ENCODE peak calls at places on chromosomes 11 and 22, in five cellular contexts. A is neural progenitor cell, T is LNCaP clone FGC, S is AG10803, P is mucosa of descending colon. G is an unnamed sample.

GRCh38 chr11:9664276-9665171 is 647 bp downstream of the SWAP70 start:
- DNase-seq in A (peak; percentile 37), T (no peak), S (peak; percentile 62), P (peak; percentile 60), G (peak; percentile 22)

GRCh38 chr11:66861774-66862558 is 5.1 kb downstream of the LRFN4 start:
- DNase-seq in A (no peak), T (no peak), S (no peak), P (peak; percentile 49), G (no peak)

GRCh38 chr11:31767066-31767465 is 44.1 kb downstream of the PAX6 start:
- DNase-seq in A (no peak), T (no peak), S (no peak), P (no peak), G (no peak)

GRCh38 chr11:72735495-72736027 is 16.6 kb downstream of the ARAP1 start:
- DNase-seq in A (no peak), T (no peak), S (peak; percentile 48), P (no peak), G (no peak)

GRCh38 chr11:68454767-68455166 is 5.8 kb upstream of the PPP6R3 start:
- DNase-seq in A (peak; percentile 21), T (no peak), S (no peak), P (no peak), G (no peak)

GRCh38 chr11:114215871-114216803 is 80.1 kb upstream of the NNMT start:
- DNase-seq in A (no peak), T (no peak), S (no peak), P (no peak), G (no peak)

GRCh38 chr22:36327922-36328551 is 59.7 kb downstream of the MYH9 start:
- DNase-seq in A (no peak), T (no peak), S (peak; percentile 50), P (no peak), G (no peak)

GRCh38 chr22:48476599-48476998 is 1351.1 kb downstream of the BRD1 start:
- DNase-seq in A (no peak), T (no peak), S (no peak), P (no peak), G (no peak)

GRCh38 chr22:45584121-45584570 is 81.5 kb downstream of the FBLN1 start:
- DNase-seq in A (no peak), T (no peak), S (peak; percentile 93), P (no peak), G (no peak)

GRCh38 chr11:134439181-134439580 is 27.1 kb upstream of the B3GAT1 start:
- DNase-seq in A (no peak), T (no peak), S (no peak), P (no peak), G (no peak)

GRCh38 chr22:29979645-29980303 is 96.8 kb downstream of the MTMR3 start:
- DNase-seq in A (no peak), T (no peak), S (peak; percentile 89), P (no peak), G (no peak)

GRCh38 chr11:29310016-29310415 is 706.8 kb downstream of the KCNA4 start:
- DNase-seq in A (no peak), T (no peak), S (peak; percentile 76), P (no peak), G (no peak)

GRCh38 chr22:21933899-21934298 is 18.7 kb downstream of the PPM1F start:
- DNase-seq in A (no peak), T (no peak), S (no peak), P (no peak), G (no peak)

GRCh38 chr11:43685483-43685882 is 4.9 kb downstream of the HSD17B12 start:
- DNase-seq in A (no peak), T (no peak), S (no peak), P (no peak), G (no peak)

GRCh38 chr11:120658071-120658423 is 146.5 kb downstream of the GRIK4 start:
- DNase-seq in A (no peak), T (no peak), S (no peak), P (no peak), G (no peak)

GRCh38 chr11:120662071-120662611 is 150.6 kb downstream of the GRIK4 start:
- DNase-seq in A (no peak), T (no peak), S (no peak), P (no peak), G (no peak)

GRCh38 chr11:120659076-120659475 is 147.5 kb downstream of the GRIK4 start:
- DNase-seq in A (no peak), T (no peak), S (no peak), P (no peak), G (no peak)

GRCh38 chr11:120657306-120658070 is 145.9 kb downstream of the GRIK4 start:
- DNase-seq in A (no peak), T (no peak), S (no peak), P (no peak), G (no peak)

GRCh38 chr11:120660024-120660565 is 148.5 kb downstream of the GRIK4 start:
- DNase-seq in A (peak; percentile 83), T (no peak), S (no peak), P (no peak), G (peak; percentile 84)
- TF ChIP-seq CTCF in A (peak; percentile 64), T (peak; percentile 21), S (peak; percentile 42), P (no peak), G (peak; percentile 67)

GRCh38 chr11:79705648-79706047 is 264.8 kb upstream of the TENM4 start:
- DNase-seq in A (no peak), T (no peak), S (no peak), P (no peak), G (no peak)

GRCh38 chr11:79708319-79708928 is 267.6 kb upstream of the TENM4 start:
- DNase-seq in A (peak; percentile 72), T (peak; percentile 46), S (peak; percentile 26), P (no peak), G (peak; percentile 23)
- TF ChIP-seq CTCF in A (peak; percentile 80), T (peak; percentile 83), S (peak; percentile 52), P (no peak), G (peak; percentile 26)

DNA sequence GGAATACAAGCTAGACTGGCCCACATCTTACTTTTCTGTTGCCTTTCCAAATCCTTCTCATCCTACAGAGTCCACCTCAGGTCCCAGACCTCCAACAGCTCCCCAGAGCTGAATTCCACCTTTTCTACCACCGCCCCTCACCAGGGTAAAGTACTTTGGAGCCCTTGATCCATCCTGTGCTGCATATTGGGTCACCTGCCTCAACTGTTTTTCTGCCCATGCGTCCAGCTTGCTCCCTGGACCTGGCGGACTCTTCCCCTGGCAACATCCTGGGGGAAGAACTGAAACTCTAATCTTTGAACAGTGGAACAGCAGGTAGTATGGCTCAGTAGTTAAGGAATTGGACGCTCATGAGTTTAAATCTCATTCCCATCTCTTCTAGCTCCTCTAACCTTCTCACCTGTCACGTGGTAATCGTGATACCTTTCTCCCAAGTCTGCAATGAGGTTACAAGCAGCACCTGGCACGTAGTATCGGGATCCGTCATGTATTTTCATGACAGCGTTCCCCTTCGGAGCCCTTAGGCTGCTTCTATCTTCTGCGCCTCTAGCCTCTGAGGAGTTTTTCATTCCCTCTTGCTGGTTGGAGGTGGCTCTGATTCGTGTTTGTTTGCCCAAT is 98.1 kb downstream of the CEP164 start:
- DNase-seq in A (no peak), T (no peak), S (no peak), P (no peak), G (no peak)
- TF ChIP-seq CTCF in A (no peak), T (no peak), S (no peak), P (no peak), G (no peak)

DNA sequence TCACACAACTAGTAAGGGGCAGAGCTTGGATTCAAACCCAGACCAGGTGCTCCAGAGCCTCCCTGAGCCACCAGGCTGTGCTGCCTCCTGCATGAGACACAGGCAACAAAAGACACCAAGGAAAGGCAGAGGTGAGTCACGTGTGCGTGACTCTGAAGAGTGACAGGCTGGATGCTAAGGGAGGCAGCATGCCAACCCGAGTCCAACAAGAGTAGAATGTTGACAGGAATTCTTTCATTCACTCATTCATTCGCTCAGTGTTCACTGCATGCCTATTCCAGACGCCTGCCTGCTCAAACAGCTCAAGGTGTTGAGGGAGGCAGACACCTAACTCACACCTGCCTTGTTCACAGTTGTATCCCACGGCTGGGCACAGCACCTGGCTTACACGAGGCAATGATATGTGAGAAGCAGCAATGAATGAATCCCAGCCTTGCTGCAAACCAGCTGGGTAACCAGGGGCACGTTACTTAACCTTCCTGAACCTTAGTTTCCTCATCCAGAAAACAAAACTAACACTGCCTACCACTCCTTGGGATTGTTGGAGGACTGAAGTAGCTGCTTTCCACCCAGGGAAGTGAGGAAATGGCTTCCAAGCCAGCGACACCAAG is 73.8 kb upstream of the ARFGAP3 start:
- DNase-seq in A (no peak), T (no peak), S (peak; percentile 76), P (no peak), G (no peak)
- TF ChIP-seq CTCF in A (no peak), T (no peak), S (peak; percentile 33), P (no peak), G (no peak)

GRCh38 chr11:118259138-118259537 is 5.0 kb downstream of the MPZL2 start:
- DNase-seq in A (no peak), T (no peak), S (no peak), P (no peak), G (no peak)

GRCh38 chr11:118263109-118263508 is 988 bp downstream of the MPZL2 start:
- DNase-seq in A (no peak), T (no peak), S (no peak), P (no peak), G (no peak)

GRCh38 chr11:118260353-118260752 is 3.7 kb downstream of the MPZL2 start:
- DNase-seq in A (no peak), T (no peak), S (no peak), P (no peak), G (no peak)

GRCh38 chr11:118263694-118264567 is at the start of gene MPZL2:
- DNase-seq in A (peak; percentile 63), T (peak; percentile 64), S (no peak), P (peak; percentile 80), G (peak; percentile 42)

DNA sequence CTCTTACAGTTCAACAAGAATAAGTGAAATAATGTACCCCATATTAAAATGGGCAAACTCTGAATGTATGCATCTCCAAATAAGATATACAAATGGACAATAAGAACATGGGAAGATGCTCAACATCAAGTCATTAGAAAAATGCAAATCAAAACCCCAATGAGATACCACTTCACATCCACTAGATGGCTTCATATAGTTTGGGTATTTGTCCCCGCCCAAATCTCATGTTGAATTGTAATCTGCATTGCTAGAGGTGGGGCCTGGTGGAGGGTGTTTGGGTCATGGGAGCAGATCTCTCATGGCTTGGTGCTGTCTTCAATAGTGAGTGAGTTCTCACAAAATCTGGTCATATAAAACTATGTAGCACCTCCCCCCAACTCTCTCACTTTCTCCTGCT is 5.7 kb downstream of the MPZL2 start:
- DNase-seq in A (no peak), T (no peak), S (no peak), P (no peak), G (no peak)
- TF ChIP-seq CTCF in A (peak; percentile 22), T (peak; percentile 21), S (peak; percentile 16), P (no peak), G (no peak)

GRCh38 chr11:90434858-90435257 is 212.0 kb upstream of the CHORDC1 start:
- DNase-seq in A (peak; percentile 8), T (peak; percentile 27), S (no peak), P (no peak), G (no peak)
- TF ChIP-seq CTCF in A (peak; percentile 25), T (peak; percentile 73), S (no peak), P (no peak), G (no peak)

DNA sequence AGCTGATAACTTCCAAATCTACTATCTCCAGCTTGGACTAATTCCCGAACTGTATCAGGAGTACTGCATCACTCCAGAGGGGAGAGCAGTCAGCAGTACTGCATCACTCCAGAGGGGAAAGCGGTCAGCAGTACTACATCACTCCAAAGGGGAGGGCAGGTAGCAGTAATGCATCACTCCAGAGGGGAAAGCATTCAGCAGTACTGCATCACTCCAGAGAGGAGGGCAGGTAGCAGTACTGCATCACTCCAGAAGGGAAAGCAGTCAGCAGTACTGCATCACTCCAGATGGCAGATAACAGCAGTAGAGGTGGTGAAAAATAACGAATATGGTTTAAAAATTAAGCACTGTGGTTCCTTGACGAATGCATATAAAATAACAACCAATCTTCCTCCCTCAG is 8.4 kb downstream of the CWC15 start:
- DNase-seq in A (no peak), T (no peak), S (no peak), P (no peak), G (no peak)
- TF ChIP-seq CTCF in A (no peak), T (no peak), S (no peak), P (no peak), G (no peak)

G was measured in WTC11.